ENCODE peak calls at places on chromosomes 7 and 10, in six cellular contexts. One of them, this sample, is unnamed.

GRCh38 chr7:38903057-38903456 is 5.9 kb downstream of the VPS41 start:
- DNase-seq in psoas muscle: no peak
- DNase-seq in HFF-Myc: no peak
- DNase-seq in tibial nerve: no peak
- DNase-seq in mammary epithelial cell: no peak
- DNase-seq in choroid plexus epithelial cell: no peak
- DNase-seq in this sample: no peak

GRCh38 chr10:110002801-110003523 is 4.8 kb upstream of the ADD3 start:
- DNase-seq in psoas muscle: no peak
- DNase-seq in HFF-Myc: no peak
- DNase-seq in tibial nerve: no peak
- DNase-seq in mammary epithelial cell: no peak
- DNase-seq in choroid plexus epithelial cell: no peak
- DNase-seq in this sample: no peak

GRCh38 chr10:106551501-106551900 is 613.0 kb downstream of the SORCS1 start:
- DNase-seq in psoas muscle: no peak
- DNase-seq in HFF-Myc: peak
- DNase-seq in tibial nerve: no peak
- DNase-seq in mammary epithelial cell: no peak
- DNase-seq in choroid plexus epithelial cell: no peak
- DNase-seq in this sample: no peak

GRCh38 chr7:90212149-90212495 is 582 bp downstream of the STEAP2 start:
- DNase-seq in psoas muscle: no peak
- DNase-seq in HFF-Myc: no peak
- DNase-seq in tibial nerve: peak
- DNase-seq in mammary epithelial cell: no peak
- DNase-seq in choroid plexus epithelial cell: no peak
- DNase-seq in this sample: no peak

GRCh38 chr7:40570218-40570617 is 435.4 kb downstream of the SUGCT start:
- DNase-seq in psoas muscle: no peak
- DNase-seq in HFF-Myc: no peak
- DNase-seq in tibial nerve: no peak
- DNase-seq in mammary epithelial cell: no peak
- DNase-seq in choroid plexus epithelial cell: peak
- DNase-seq in this sample: no peak

GRCh38 chr10:44946201-44946600 is 13.4 kb upstream of the RASSF4 start:
- DNase-seq in psoas muscle: no peak
- DNase-seq in HFF-Myc: no peak
- DNase-seq in tibial nerve: no peak
- DNase-seq in mammary epithelial cell: no peak
- DNase-seq in choroid plexus epithelial cell: peak
- DNase-seq in this sample: no peak

GRCh38 chr10:110822708-110823291 is 48.9 kb upstream of the PDCD4 start:
- DNase-seq in psoas muscle: no peak
- DNase-seq in HFF-Myc: no peak
- DNase-seq in tibial nerve: no peak
- DNase-seq in mammary epithelial cell: no peak
- DNase-seq in choroid plexus epithelial cell: no peak
- DNase-seq in this sample: no peak

GRCh38 chr7:135206887-135207738 is 4.2 kb downstream of the WDR91 start:
- DNase-seq in psoas muscle: no peak
- DNase-seq in HFF-Myc: no peak
- DNase-seq in tibial nerve: no peak
- DNase-seq in mammary epithelial cell: no peak
- DNase-seq in choroid plexus epithelial cell: no peak
- DNase-seq in this sample: no peak

GRCh38 chr7:158278745-158279320 is 308.8 kb downstream of the PTPRN2 start:
- DNase-seq in psoas muscle: no peak
- DNase-seq in HFF-Myc: no peak
- DNase-seq in tibial nerve: no peak
- DNase-seq in mammary epithelial cell: no peak
- DNase-seq in choroid plexus epithelial cell: no peak
- DNase-seq in this sample: no peak

DNA sequence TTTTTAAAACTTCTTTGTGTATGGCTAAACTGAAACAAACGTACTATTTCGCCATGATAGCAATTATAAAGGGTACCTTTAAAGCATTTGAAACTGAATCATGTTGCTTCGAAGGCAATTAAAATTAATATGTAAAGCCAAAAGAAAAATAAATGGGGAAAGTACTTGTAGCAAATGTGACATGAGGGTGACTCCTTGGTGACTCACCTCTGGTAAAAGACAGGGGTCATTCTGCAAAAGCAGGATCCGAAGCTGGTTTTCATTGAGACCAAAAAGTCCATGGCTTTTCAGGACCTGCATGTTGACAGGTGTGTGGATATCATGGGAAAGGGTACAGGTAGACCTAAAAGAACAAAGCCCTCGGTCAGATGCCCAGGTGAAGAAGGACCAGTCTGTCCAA is 1.5 kb downstream of the ZC3HAV1L start:
- DNase-seq in psoas muscle: no peak
- DNase-seq in HFF-Myc: no peak
- DNase-seq in tibial nerve: no peak
- DNase-seq in mammary epithelial cell: peak
- DNase-seq in choroid plexus epithelial cell: no peak
- DNase-seq in this sample: no peak
- TF ChIP-seq CTCF in psoas muscle: no peak
- TF ChIP-seq CTCF in HFF-Myc: no peak
- TF ChIP-seq CTCF in tibial nerve: no peak
- TF ChIP-seq CTCF in mammary epithelial cell: no peak
- TF ChIP-seq CTCF in choroid plexus epithelial cell: no peak
- TF ChIP-seq CTCF in this sample: no peak

DNA sequence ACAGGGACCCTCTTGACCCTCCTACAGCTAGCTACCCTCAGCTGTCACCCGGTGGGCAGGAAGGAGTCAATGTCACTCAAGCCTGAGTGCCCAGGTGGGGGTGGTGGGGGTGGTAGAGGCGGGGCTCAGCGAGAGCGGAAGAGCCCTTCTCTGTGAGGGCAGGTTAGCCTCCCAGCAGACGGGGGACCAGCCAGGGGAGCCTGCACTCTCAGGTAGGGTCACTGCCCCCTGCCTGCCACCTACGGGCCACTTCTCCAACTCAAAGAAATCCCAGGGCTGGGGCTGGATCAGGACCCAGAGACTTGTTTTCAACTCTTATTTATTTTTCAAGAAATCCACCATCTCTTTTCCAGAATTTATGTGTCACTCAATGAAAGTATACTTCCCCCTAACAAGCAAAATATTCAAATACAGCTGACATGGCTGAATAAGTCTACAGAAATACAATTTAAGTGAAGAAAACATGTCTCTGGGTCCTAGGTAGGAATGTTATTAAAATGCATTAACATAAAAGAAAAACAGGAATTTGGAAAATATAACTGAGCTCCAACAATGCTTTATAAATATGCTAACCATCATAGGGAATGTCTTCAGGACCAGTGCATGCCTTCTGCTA is 63.4 kb upstream of the DDC start:
- DNase-seq in psoas muscle: no peak
- DNase-seq in HFF-Myc: no peak
- DNase-seq in tibial nerve: no peak
- DNase-seq in mammary epithelial cell: no peak
- DNase-seq in choroid plexus epithelial cell: no peak
- DNase-seq in this sample: no peak
- TF ChIP-seq CTCF in psoas muscle: peak
- TF ChIP-seq CTCF in HFF-Myc: no peak
- TF ChIP-seq CTCF in tibial nerve: no peak
- TF ChIP-seq CTCF in mammary epithelial cell: no peak
- TF ChIP-seq CTCF in choroid plexus epithelial cell: no peak
- TF ChIP-seq CTCF in this sample: no peak

GRCh38 chr7:128247640-128248194 is 6.6 kb downstream of the LEP start:
- DNase-seq in psoas muscle: no peak
- DNase-seq in HFF-Myc: no peak
- DNase-seq in tibial nerve: no peak
- DNase-seq in mammary epithelial cell: peak
- DNase-seq in choroid plexus epithelial cell: peak
- DNase-seq in this sample: no peak
- TF ChIP-seq CTCF in psoas muscle: no peak
- TF ChIP-seq CTCF in HFF-Myc: no peak
- TF ChIP-seq CTCF in tibial nerve: no peak
- TF ChIP-seq CTCF in mammary epithelial cell: peak
- TF ChIP-seq CTCF in choroid plexus epithelial cell: no peak
- TF ChIP-seq CTCF in this sample: no peak

GRCh38 chr10:128549192-128549591 is 423.0 kb upstream of the MKI67 start:
- DNase-seq in psoas muscle: no peak
- DNase-seq in HFF-Myc: no peak
- DNase-seq in tibial nerve: no peak
- DNase-seq in mammary epithelial cell: no peak
- DNase-seq in choroid plexus epithelial cell: no peak
- DNase-seq in this sample: no peak

GRCh38 chr10:128553755-128554154 is 427.5 kb upstream of the MKI67 start:
- DNase-seq in psoas muscle: no peak
- DNase-seq in HFF-Myc: no peak
- DNase-seq in tibial nerve: no peak
- DNase-seq in mammary epithelial cell: no peak
- DNase-seq in choroid plexus epithelial cell: no peak
- DNase-seq in this sample: no peak

GRCh38 chr10:128546651-128547165 is 420.5 kb upstream of the MKI67 start:
- DNase-seq in psoas muscle: no peak
- DNase-seq in HFF-Myc: no peak
- DNase-seq in tibial nerve: no peak
- DNase-seq in mammary epithelial cell: no peak
- DNase-seq in choroid plexus epithelial cell: no peak
- DNase-seq in this sample: no peak

GRCh38 chr10:128550045-128550444 is 423.8 kb upstream of the MKI67 start:
- DNase-seq in psoas muscle: no peak
- DNase-seq in HFF-Myc: no peak
- DNase-seq in tibial nerve: no peak
- DNase-seq in mammary epithelial cell: no peak
- DNase-seq in choroid plexus epithelial cell: no peak
- DNase-seq in this sample: no peak

GRCh38 chr10:128551475-128551874 is 425.3 kb upstream of the MKI67 start:
- DNase-seq in psoas muscle: no peak
- DNase-seq in HFF-Myc: no peak
- DNase-seq in tibial nerve: no peak
- DNase-seq in mammary epithelial cell: no peak
- DNase-seq in choroid plexus epithelial cell: no peak
- DNase-seq in this sample: no peak
- TF ChIP-seq CTCF in psoas muscle: no peak
- TF ChIP-seq CTCF in HFF-Myc: no peak
- TF ChIP-seq CTCF in tibial nerve: no peak
- TF ChIP-seq CTCF in mammary epithelial cell: no peak
- TF ChIP-seq CTCF in choroid plexus epithelial cell: no peak
- TF ChIP-seq CTCF in this sample: no peak

DNA sequence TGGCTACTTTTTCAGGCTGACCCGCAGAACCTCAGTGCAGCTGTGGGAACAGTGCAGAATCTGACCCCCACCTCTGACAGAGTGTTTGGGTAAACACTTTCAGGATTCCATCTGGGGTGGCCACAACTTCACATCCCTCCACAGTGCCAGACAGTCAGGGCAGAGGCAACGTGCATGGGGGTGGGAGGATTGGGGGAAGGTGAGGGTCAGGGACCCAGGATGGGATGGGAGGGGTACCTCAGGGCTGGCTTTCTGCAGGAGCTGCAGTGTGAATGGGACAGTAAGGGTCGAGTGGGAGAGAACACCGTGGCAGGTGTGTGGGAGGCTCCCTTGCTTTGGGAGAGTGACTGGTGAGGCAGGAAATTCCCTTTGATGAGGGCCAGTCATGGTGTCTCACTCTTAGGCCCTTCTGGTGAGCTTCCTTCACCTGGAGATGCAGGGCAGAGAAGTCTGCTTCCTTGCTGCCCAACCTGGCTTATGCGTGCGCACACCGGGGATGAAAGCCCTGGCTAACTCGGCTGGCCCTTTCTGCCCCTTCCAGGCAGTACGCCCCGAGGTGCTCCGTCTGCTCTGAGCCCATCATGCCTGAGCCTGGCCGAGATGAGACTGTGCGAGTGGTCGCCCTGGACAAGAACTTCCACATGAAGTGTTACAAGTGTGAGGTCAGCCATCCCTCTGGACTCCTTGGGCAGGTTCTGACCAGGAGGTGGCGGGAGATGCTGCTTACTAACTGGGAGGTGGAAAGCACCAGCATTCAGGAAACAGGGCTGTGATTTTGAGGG is 8.4 kb downstream of the ZYX start:
- DNase-seq in psoas muscle: no peak
- DNase-seq in HFF-Myc: no peak
- DNase-seq in tibial nerve: no peak
- DNase-seq in mammary epithelial cell: no peak
- DNase-seq in choroid plexus epithelial cell: no peak
- DNase-seq in this sample: no peak
- TF ChIP-seq CTCF in psoas muscle: no peak
- TF ChIP-seq CTCF in HFF-Myc: no peak
- TF ChIP-seq CTCF in tibial nerve: no peak
- TF ChIP-seq CTCF in mammary epithelial cell: peak
- TF ChIP-seq CTCF in choroid plexus epithelial cell: peak
- TF ChIP-seq CTCF in this sample: no peak

DNA sequence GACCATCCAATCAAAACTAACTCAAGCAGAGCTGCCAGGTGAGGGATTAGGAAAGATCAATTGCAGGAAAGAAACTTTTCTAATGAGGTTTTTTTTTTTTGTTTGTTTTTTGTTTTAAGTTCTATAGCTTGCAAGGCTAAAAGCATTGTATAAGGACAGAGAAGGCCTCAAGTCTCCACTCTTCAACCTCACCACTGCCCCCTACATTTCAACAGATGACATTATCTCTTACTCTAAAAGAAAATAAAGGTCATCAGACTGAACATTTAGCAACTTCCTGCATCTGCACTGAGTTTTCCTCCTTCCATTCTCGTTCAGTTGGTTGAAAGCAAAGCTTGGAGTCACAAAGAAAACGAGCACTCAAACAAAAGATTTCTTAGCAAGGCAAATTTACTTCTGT is 45.2 kb upstream of the EXOC4 start:
- DNase-seq in psoas muscle: no peak
- DNase-seq in HFF-Myc: no peak
- DNase-seq in tibial nerve: no peak
- DNase-seq in mammary epithelial cell: no peak
- DNase-seq in choroid plexus epithelial cell: peak
- DNase-seq in this sample: no peak
- TF ChIP-seq CTCF in psoas muscle: peak
- TF ChIP-seq CTCF in HFF-Myc: peak
- TF ChIP-seq CTCF in tibial nerve: no peak
- TF ChIP-seq CTCF in mammary epithelial cell: peak
- TF ChIP-seq CTCF in choroid plexus epithelial cell: peak
- TF ChIP-seq CTCF in this sample: no peak

This sample was measured in gastrocnemius medialis.